ENCODE peak calls at places on chromosomes 5 and 9, in seven cellular contexts. F, D, Z, C, P, J and R are unnamed samples.

GRCh38 chr5:125006011-125006685 is 259.7 kb upstream of the ZNF608 start:
- DNase-seq in F (no peak), D (no peak), Z (no peak), C (no peak), P (no peak), J (no peak), R (no peak)

GRCh38 chr5:375921-376871 is 54.7 kb downstream of the AHRR start:
- DNase-seq in F (no peak), D (no peak), Z (peak), C (no peak), P (no peak), J (peak), R (no peak)

GRCh38 chr5:150302301-150303069 is at the start of gene ARSI:
- DNase-seq in F (no peak), D (peak), Z (no peak), C (no peak), P (no peak), J (no peak), R (no peak)

GRCh38 chr5:99320461-99320860 is 391.7 kb upstream of the CHD1 start:
- DNase-seq in F (no peak), D (no peak), Z (no peak), C (peak), P (no peak), J (no peak), R (peak)

GRCh38 chr9:116697341-116697740 is 10.2 kb downstream of the TRIM32 start:
- DNase-seq in F (no peak), D (peak), Z (no peak), C (no peak), P (peak), J (no peak), R (peak)

GRCh38 chr5:139985290-139985689 is 57.8 kb downstream of the NRG2 start:
- DNase-seq in F (no peak), D (no peak), Z (no peak), C (no peak), P (no peak), J (no peak), R (peak)

GRCh38 chr5:79851694-79852006 is 139.4 kb downstream of the MTX3 start:
- DNase-seq in F (no peak), D (no peak), Z (no peak), C (no peak), P (no peak), J (no peak), R (no peak)

GRCh38 chr9:137429546-137429890 is 6.3 kb downstream of the NOXA1 start:
- DNase-seq in F (no peak), D (no peak), Z (no peak), C (no peak), P (no peak), J (no peak), R (no peak)

GRCh38 chr9:123863164-123863855 is 66.6 kb downstream of the DENND1A start:
- DNase-seq in F (no peak), D (no peak), Z (no peak), C (no peak), P (no peak), J (no peak), R (no peak)

GRCh38 chr9:81183763-81184162 is 505.6 kb downstream of the TLE1 start:
- DNase-seq in F (no peak), D (peak), Z (no peak), C (no peak), P (peak), J (no peak), R (peak)

GRCh38 chr9:87732344-87732743 is 6.4 kb downstream of the CTSL start:
- DNase-seq in F (no peak), D (no peak), Z (no peak), C (no peak), P (no peak), J (no peak), R (no peak)

GRCh38 chr5:163005949-163006348 is 431.4 kb upstream of the CCNG1 start:
- DNase-seq in F (no peak), D (no peak), Z (no peak), C (no peak), P (no peak), J (no peak), R (peak)

GRCh38 chr5:60630836-60631235 is 69.1 kb downstream of the DEPDC1B start:
- DNase-seq in F (no peak), D (no peak), Z (no peak), C (no peak), P (no peak), J (no peak), R (no peak)

GRCh38 chr9:95007470-95007869 is 281.0 kb downstream of the AOPEP start:
- DNase-seq in F (no peak), D (no peak), Z (no peak), C (no peak), P (no peak), J (no peak), R (peak)

GRCh38 chr5:181243521-181244307 is at the start of gene RACK1:
- DNase-seq in F (peak), D (peak), Z (peak), C (peak), P (peak), J (peak), R (peak)

GRCh38 chr5:109805882-109806281 is 116.2 kb downstream of the MAN2A1 start:
- DNase-seq in F (no peak), D (no peak), Z (no peak), C (no peak), P (no peak), J (no peak), R (peak)

GRCh38 chr9:113261917-113262671 is 13.3 kb downstream of the CDC26 start:
- DNase-seq in F (no peak), D (peak), Z (no peak), C (no peak), P (no peak), J (no peak), R (peak)

GRCh38 chr5:137995077-137995746 is 37.7 kb downstream of the FAM13B start:
- DNase-seq in F (no peak), D (peak), Z (no peak), C (no peak), P (no peak), J (no peak), R (peak)

GRCh38 chr9:76592105-76593010 is 133.4 kb downstream of the GCNT1 start:
- DNase-seq in F (no peak), D (peak), Z (no peak), C (no peak), P (no peak), J (no peak), R (peak)

GRCh38 chr5:135019314-135019713 is 14.7 kb downstream of the PITX1 start:
- DNase-seq in F (no peak), D (no peak), Z (no peak), C (peak), P (no peak), J (peak), R (no peak)

GRCh38 chr5:112006721-112007120 is 249.7 kb upstream of the NREP start:
- DNase-seq in F (no peak), D (peak), Z (no peak), C (no peak), P (no peak), J (no peak), R (no peak)

GRCh38 chr9:68706579-68707201 is 1.6 kb downstream of the PIP5K1B start:
- DNase-seq in F (no peak), D (no peak), Z (no peak), C (no peak), P (no peak), J (no peak), R (no peak)

GRCh38 chr5:29878599-29878998 is 1314.9 kb upstream of the CDH6 start:
- DNase-seq in F (no peak), D (no peak), Z (no peak), C (no peak), P (no peak), J (no peak), R (no peak)

GRCh38 chr5:61926911-61927310 is 379.1 kb upstream of the KIF2A start:
- DNase-seq in F (no peak), D (no peak), Z (no peak), C (no peak), P (no peak), J (no peak), R (no peak)

GRCh38 chr9:116137010-116137409 is 16.6 kb upstream of the PAPPA start:
- DNase-seq in F (no peak), D (no peak), Z (no peak), C (no peak), P (no peak), J (no peak), R (no peak)

GRCh38 chr9:78565481-78565880 is 268.6 kb downstream of the PSAT1 start:
- DNase-seq in F (no peak), D (no peak), Z (no peak), C (no peak), P (no peak), J (no peak), R (no peak)

GRCh38 chr5:129459485-129460120 is 495 bp upstream of the ADAMTS19 start:
- DNase-seq in F (no peak), D (peak), Z (peak), C (no peak), P (no peak), J (no peak), R (peak)

GRCh38 chr9:124869466-124869985 is 7.6 kb downstream of the ARPC5L start:
- DNase-seq in F (peak), D (no peak), Z (no peak), C (no peak), P (no peak), J (peak), R (no peak)

GRCh38 chr9:121284733-121285451 is 16.9 kb downstream of the GSN start:
- DNase-seq in F (no peak), D (no peak), Z (no peak), C (peak), P (no peak), J (no peak), R (no peak)